ENCODE peak calls at places on chromosomes 3 and 15, in six cellular contexts. One of them, this sample, is unnamed.

GRCh38 chr3:179107617-179108016 is 36.0 kb upstream of the ZMAT3 start:
- DNase-seq in B cell: no peak
- DNase-seq in WTC11: no peak
- DNase-seq in RWPE1: no peak
- DNase-seq in upper lobe of right lung: no peak
- DNase-seq in fibroblast of mammary gland: no peak
- DNase-seq in this sample: no peak

GRCh38 chr3:78140866-78141658 is 1101.2 kb downstream of the ROBO2 start:
- DNase-seq in RWPE1: peak; percentile 44
- DNase-seq in fibroblast of mammary gland: peak; percentile 24
- DNase-seq in WTC11: no peak
- DNase-seq in B cell: no peak
- DNase-seq in upper lobe of right lung: no peak
- DNase-seq in this sample: no peak

GRCh38 chr3:193737191-193737751 is 144.3 kb downstream of the OPA1 start:
- DNase-seq in B cell: no peak
- DNase-seq in RWPE1: no peak
- DNase-seq in fibroblast of mammary gland: no peak
- DNase-seq in upper lobe of right lung: no peak
- DNase-seq in WTC11: no peak
- DNase-seq in this sample: no peak

GRCh38 chr3:65855370-65856100 is 183.2 kb downstream of the MAGI1 start:
- DNase-seq in RWPE1: no peak
- DNase-seq in B cell: no peak
- DNase-seq in fibroblast of mammary gland: peak; percentile 66
- DNase-seq in upper lobe of right lung: no peak
- DNase-seq in WTC11: no peak
- DNase-seq in this sample: no peak

GRCh38 chr3:13581485-13582365 is 32.8 kb downstream of the FBLN2 start:
- DNase-seq in WTC11: peak; percentile 8
- DNase-seq in fibroblast of mammary gland: peak; percentile 17
- DNase-seq in B cell: no peak
- DNase-seq in upper lobe of right lung: peak; percentile 61
- DNase-seq in RWPE1: no peak
- DNase-seq in this sample: peak; percentile 39

GRCh38 chr15:38878026-38878425 is 313.4 kb upstream of the RASGRP1 start:
- DNase-seq in B cell: no peak
- DNase-seq in upper lobe of right lung: no peak
- DNase-seq in fibroblast of mammary gland: peak; percentile 51
- DNase-seq in RWPE1: no peak
- DNase-seq in WTC11: no peak
- DNase-seq in this sample: no peak

GRCh38 chr3:29099775-29100174 is 181.1 kb upstream of the RBMS3 start:
- DNase-seq in RWPE1: no peak
- DNase-seq in fibroblast of mammary gland: no peak
- DNase-seq in B cell: no peak
- DNase-seq in upper lobe of right lung: no peak
- DNase-seq in WTC11: no peak
- DNase-seq in this sample: no peak

GRCh38 chr3:104461431-104461830 is 905.3 kb upstream of the ALCAM start:
- DNase-seq in fibroblast of mammary gland: no peak
- DNase-seq in RWPE1: no peak
- DNase-seq in WTC11: no peak
- DNase-seq in B cell: no peak
- DNase-seq in upper lobe of right lung: no peak
- DNase-seq in this sample: no peak

GRCh38 chr3:112199622-112200316 is 66.7 kb upstream of the GCSAM start:
- DNase-seq in WTC11: no peak
- DNase-seq in RWPE1: peak; percentile 68
- DNase-seq in B cell: no peak
- DNase-seq in upper lobe of right lung: no peak
- DNase-seq in fibroblast of mammary gland: peak; percentile 44
- DNase-seq in this sample: no peak

GRCh38 chr3:129927072-129927471 is 33.6 kb upstream of the TMCC1 start:
- DNase-seq in upper lobe of right lung: no peak
- DNase-seq in RWPE1: no peak
- DNase-seq in fibroblast of mammary gland: peak; percentile 16
- DNase-seq in B cell: no peak
- DNase-seq in WTC11: no peak
- DNase-seq in this sample: no peak

GRCh38 chr15:60757831-60758570 is 279.1 kb upstream of the ICE2 start:
- DNase-seq in B cell: no peak
- DNase-seq in RWPE1: no peak
- DNase-seq in WTC11: no peak
- DNase-seq in upper lobe of right lung: no peak
- DNase-seq in fibroblast of mammary gland: peak; percentile 55
- DNase-seq in this sample: no peak

GRCh38 chr15:100350434-100351226 is 8.9 kb upstream of the ADAMTS17 start:
- DNase-seq in fibroblast of mammary gland: peak; percentile 88
- DNase-seq in WTC11: no peak
- DNase-seq in B cell: no peak
- DNase-seq in upper lobe of right lung: no peak
- DNase-seq in RWPE1: peak; percentile 49
- DNase-seq in this sample: no peak

GRCh38 chr3:109835958-109836357 is 498.6 kb upstream of the DPPA4 start:
- DNase-seq in upper lobe of right lung: no peak
- DNase-seq in WTC11: no peak
- DNase-seq in fibroblast of mammary gland: no peak
- DNase-seq in RWPE1: no peak
- DNase-seq in B cell: no peak
- DNase-seq in this sample: no peak

GRCh38 chr3:71428841-71429609 is 154.5 kb downstream of the FOXP1 start:
- DNase-seq in upper lobe of right lung: no peak
- DNase-seq in B cell: no peak
- DNase-seq in RWPE1: peak; percentile 54
- DNase-seq in WTC11: no peak
- DNase-seq in fibroblast of mammary gland: peak; percentile 50
- DNase-seq in this sample: peak; percentile 79

GRCh38 chr3:134312072-134312872 is 61.6 kb upstream of the RYK start:
- DNase-seq in RWPE1: peak; percentile 69
- DNase-seq in B cell: no peak
- DNase-seq in fibroblast of mammary gland: peak; percentile 66
- DNase-seq in WTC11: peak; percentile 55
- DNase-seq in upper lobe of right lung: peak; percentile 83
- DNase-seq in this sample: peak; percentile 92

GRCh38 chr3:174431717-174432116 is 427.4 kb upstream of the NAALADL2 start:
- DNase-seq in upper lobe of right lung: no peak
- DNase-seq in B cell: no peak
- DNase-seq in WTC11: no peak
- DNase-seq in RWPE1: peak; percentile 26
- DNase-seq in fibroblast of mammary gland: peak; percentile 77
- DNase-seq in this sample: no peak

GRCh38 chr3:179037361-179037760 is 34.2 kb downstream of the ZMAT3 start:
- DNase-seq in fibroblast of mammary gland: peak; percentile 78
- DNase-seq in upper lobe of right lung: no peak
- DNase-seq in RWPE1: peak; percentile 81
- DNase-seq in B cell: no peak
- DNase-seq in WTC11: no peak
- DNase-seq in this sample: peak; percentile 79

GRCh38 chr15:64519897-64520296 is 59.5 kb downstream of the ZNF609 start:
- DNase-seq in RWPE1: no peak
- DNase-seq in WTC11: no peak
- DNase-seq in fibroblast of mammary gland: no peak
- DNase-seq in B cell: no peak
- DNase-seq in upper lobe of right lung: no peak
- DNase-seq in this sample: no peak
- TF ChIP-seq CTCF in RWPE1: no peak
- TF ChIP-seq CTCF in WTC11: no peak
- TF ChIP-seq CTCF in fibroblast of mammary gland: no peak
- TF ChIP-seq CTCF in B cell: no peak
- TF ChIP-seq CTCF in upper lobe of right lung: no peak
- TF ChIP-seq CTCF in this sample: no peak

GRCh38 chr15:77617507-77618285 is 15.0 kb downstream of the LINGO1 start:
- DNase-seq in fibroblast of mammary gland: no peak
- DNase-seq in upper lobe of right lung: no peak
- DNase-seq in WTC11: peak; percentile 56
- DNase-seq in B cell: no peak
- DNase-seq in RWPE1: no peak
- DNase-seq in this sample: no peak
- TF ChIP-seq CTCF in fibroblast of mammary gland: peak; percentile 32
- TF ChIP-seq CTCF in upper lobe of right lung: peak; percentile 21
- TF ChIP-seq CTCF in WTC11: peak; percentile 19
- TF ChIP-seq CTCF in B cell: no peak
- TF ChIP-seq CTCF in RWPE1: peak; percentile 17
- TF ChIP-seq CTCF in this sample: peak; percentile 4

GRCh38 chr3:4981688-4982494 is 2.7 kb downstream of the BHLHE40 start:
- DNase-seq in RWPE1: no peak
- DNase-seq in fibroblast of mammary gland: peak; percentile 88
- DNase-seq in WTC11: no peak
- DNase-seq in B cell: no peak
- DNase-seq in upper lobe of right lung: no peak
- DNase-seq in this sample: no peak
- TF ChIP-seq CTCF in RWPE1: peak; percentile 45
- TF ChIP-seq CTCF in fibroblast of mammary gland: peak; percentile 53
- TF ChIP-seq CTCF in WTC11: no peak
- TF ChIP-seq CTCF in B cell: no peak
- TF ChIP-seq CTCF in upper lobe of right lung: peak; percentile 42
- TF ChIP-seq CTCF in this sample: no peak

GRCh38 chr3:15630646-15631350 is 29.3 kb downstream of the BTD start:
- DNase-seq in WTC11: no peak
- DNase-seq in upper lobe of right lung: no peak
- DNase-seq in B cell: no peak
- DNase-seq in fibroblast of mammary gland: peak; percentile 77
- DNase-seq in RWPE1: no peak
- DNase-seq in this sample: no peak

GRCh38 chr3:15633159-15633558 is 31.6 kb downstream of the BTD start:
- DNase-seq in upper lobe of right lung: no peak
- DNase-seq in WTC11: no peak
- DNase-seq in fibroblast of mammary gland: no peak
- DNase-seq in B cell: no peak
- DNase-seq in RWPE1: no peak
- DNase-seq in this sample: no peak

GRCh38 chr3:15631426-15632211 is 30.1 kb downstream of the BTD start:
- DNase-seq in upper lobe of right lung: no peak
- DNase-seq in B cell: no peak
- DNase-seq in RWPE1: no peak
- DNase-seq in fibroblast of mammary gland: no peak
- DNase-seq in WTC11: peak; percentile 21
- DNase-seq in this sample: no peak

GRCh38 chr3:15633766-15634588 is 32.4 kb downstream of the BTD start:
- DNase-seq in fibroblast of mammary gland: peak; percentile 48
- DNase-seq in WTC11: no peak
- DNase-seq in RWPE1: no peak
- DNase-seq in B cell: no peak
- DNase-seq in upper lobe of right lung: no peak
- DNase-seq in this sample: no peak

GRCh38 chr3:15632212-15632580 is 30.7 kb downstream of the BTD start:
- DNase-seq in RWPE1: no peak
- DNase-seq in upper lobe of right lung: no peak
- DNase-seq in B cell: no peak
- DNase-seq in fibroblast of mammary gland: no peak
- DNase-seq in WTC11: no peak
- DNase-seq in this sample: no peak
- TF ChIP-seq CTCF in RWPE1: no peak
- TF ChIP-seq CTCF in upper lobe of right lung: no peak
- TF ChIP-seq CTCF in B cell: no peak
- TF ChIP-seq CTCF in fibroblast of mammary gland: no peak
- TF ChIP-seq CTCF in WTC11: no peak
- TF ChIP-seq CTCF in this sample: no peak

GRCh38 chr15:85543741-85544155 is 163.3 kb downstream of the AKAP13 start:
- DNase-seq in fibroblast of mammary gland: no peak
- DNase-seq in WTC11: peak; percentile 52
- DNase-seq in B cell: no peak
- DNase-seq in RWPE1: no peak
- DNase-seq in upper lobe of right lung: peak; percentile 89
- DNase-seq in this sample: peak; percentile 81
- TF ChIP-seq CTCF in fibroblast of mammary gland: no peak
- TF ChIP-seq CTCF in WTC11: no peak
- TF ChIP-seq CTCF in B cell: no peak
- TF ChIP-seq CTCF in RWPE1: no peak
- TF ChIP-seq CTCF in upper lobe of right lung: peak; percentile 23
- TF ChIP-seq CTCF in this sample: no peak